ENCODE peak calls at places on chromosomes 1 and 21, in four cellular contexts. W is prostate gland, T is GM23338, U is endothelial cell of umbilical vein. S is an unnamed sample.

GRCh38 chr1:218557731-218558130 is 212.6 kb downstream of the TGFB2 start:
- DNase-seq in W (no peak), T (peak), U (peak), S (no peak)

GRCh38 chr21:34743831-34744230 is 75.0 kb downstream of the CLIC6 start:
- DNase-seq in W (peak), T (no peak), U (no peak), S (peak)

GRCh38 chr1:54347955-54348699 is 58.1 kb downstream of the SSBP3 start:
- DNase-seq in W (peak), T (no peak), U (no peak), S (no peak)

GRCh38 chr1:29392486-29393450 is 156.4 kb downstream of the PTPRU start:
- DNase-seq in W (no peak), T (no peak), U (no peak), S (no peak)

GRCh38 chr1:15151377-15151806 is 2.2 kb upstream of the TMEM51 start:
- DNase-seq in W (no peak), T (no peak), U (no peak), S (no peak)

GRCh38 chr1:66618390-66618789 is 84.4 kb downstream of the SGIP1 start:
- DNase-seq in W (no peak), T (no peak), U (no peak), S (no peak)

GRCh38 chr1:33713058-33713877 is 150.6 kb upstream of the HMGB4 start:
- DNase-seq in W (no peak), T (no peak), U (no peak), S (peak)

GRCh38 chr1:33339413-33339812 is 18.5 kb upstream of the A3GALT2 start:
- DNase-seq in W (no peak), T (no peak), U (no peak), S (no peak)

GRCh38 chr1:17290553-17290952 is 17.4 kb upstream of the PADI4 start:
- DNase-seq in W (no peak), T (no peak), U (no peak), S (no peak)

GRCh38 chr1:194829492-194829891 is 1643.1 kb upstream of the B3GALT2 start:
- DNase-seq in W (no peak), T (no peak), U (no peak), S (no peak)

GRCh38 chr1:83857108-83857507 is 141.8 kb downstream of the TTLL7 start:
- DNase-seq in W (no peak), T (peak), U (peak), S (no peak)

GRCh38 chr1:167431261-167431908 is 86.9 kb downstream of the CD247 start:
- DNase-seq in W (no peak), T (peak), U (no peak), S (no peak)

GRCh38 chr21:42593007-42593814 is 60.2 kb upstream of the PDE9A start:
- DNase-seq in W (peak), T (peak), U (peak), S (no peak)

GRCh38 chr1:197783510-197783948 is 8.2 kb upstream of the DENND1B start:
- DNase-seq in W (peak), T (no peak), U (peak), S (no peak)

GRCh38 chr1:186076006-186076405 is 299.0 kb downstream of the TPR start:
- DNase-seq in W (no peak), T (no peak), U (no peak), S (no peak)

GRCh38 chr1:41618871-41619270 is 134.4 kb upstream of the EDN2 start:
- DNase-seq in W (no peak), T (no peak), U (no peak), S (no peak)

GRCh38 chr1:15523104-15523921 is 702 bp downstream of the CASP9 start:
- DNase-seq in W (no peak), T (no peak), U (no peak), S (no peak)

DNA sequence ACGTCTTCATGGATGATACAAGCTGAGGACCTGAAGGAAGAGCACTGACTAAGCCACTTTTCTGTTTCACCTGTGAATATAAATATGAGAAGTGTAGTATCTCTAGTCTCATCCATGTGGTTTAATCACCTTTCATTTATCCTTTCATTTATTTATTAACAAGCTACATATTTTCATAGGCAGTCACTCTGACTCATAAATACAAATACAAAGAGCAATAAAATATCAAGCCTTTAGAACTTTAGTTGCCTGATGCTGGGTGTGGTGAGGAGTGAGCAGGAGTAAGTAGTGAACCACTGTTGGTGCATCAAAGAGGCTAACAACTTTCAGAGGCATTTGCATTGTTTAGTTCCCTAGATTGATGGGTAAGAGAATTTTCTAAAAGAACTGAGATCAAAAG is 269.0 kb upstream of the C1orf87 start:
- DNase-seq in W (no peak), T (no peak), U (no peak), S (no peak)
- H3K27ac ChIP-seq in W (no peak), T (no peak), U (no peak), S (no peak)

GRCh38 chr1:87826639-87827345 is 498.1 kb downstream of the LMO4 start:
- DNase-seq in W (no peak), T (no peak), U (peak), S (peak)
- TF ChIP-seq POLR2AphosphoS5 in W (no peak), T (no peak), U (no peak), S (no peak)

GRCh38 chr1:56564615-56565014 is 14.7 kb downstream of the PLPP3 start:
- DNase-seq in W (no peak), T (peak), U (no peak), S (no peak)
- H3K27ac ChIP-seq in W (no peak), T (peak), U (no peak), S (no peak)

GRCh38 chr1:221439734-221440436 is 302.0 kb downstream of the DUSP10 start:
- DNase-seq in W (no peak), T (no peak), U (peak), S (no peak)
- TF ChIP-seq POLR2AphosphoS5 in W (no peak), T (no peak), U (peak), S (no peak)

GRCh38 chr21:38459490-38459889 is 38.8 kb downstream of the ERG start:
- DNase-seq in W (no peak), T (no peak), U (no peak), S (no peak)
- H3K27ac ChIP-seq in W (no peak), T (no peak), U (peak), S (no peak)

GRCh38 chr21:38088916-38089762 is 167.7 kb upstream of the KCNJ15 start:
- DNase-seq in W (no peak), T (no peak), U (no peak), S (no peak)
- TF ChIP-seq POLR2AphosphoS5 in W (no peak), T (no peak), U (no peak), S (no peak)

GRCh38 chr1:160352555-160352954 is 9.4 kb downstream of the NCSTN start:
- DNase-seq in W (no peak), T (no peak), U (no peak), S (no peak)

GRCh38 chr1:160342953-160343869 is at the start of the genes COPA and NCSTN:
- DNase-seq in W (peak), T (peak), U (peak), S (peak)

GRCh38 chr1:160342520-160342919 is 530 bp downstream of the COPA start:
- DNase-seq in W (no peak), T (no peak), U (peak), S (no peak)

GRCh38 chr1:160351629-160352028 is 8.4 kb downstream of the NCSTN start:
- DNase-seq in W (no peak), T (no peak), U (no peak), S (no peak)

DNA sequence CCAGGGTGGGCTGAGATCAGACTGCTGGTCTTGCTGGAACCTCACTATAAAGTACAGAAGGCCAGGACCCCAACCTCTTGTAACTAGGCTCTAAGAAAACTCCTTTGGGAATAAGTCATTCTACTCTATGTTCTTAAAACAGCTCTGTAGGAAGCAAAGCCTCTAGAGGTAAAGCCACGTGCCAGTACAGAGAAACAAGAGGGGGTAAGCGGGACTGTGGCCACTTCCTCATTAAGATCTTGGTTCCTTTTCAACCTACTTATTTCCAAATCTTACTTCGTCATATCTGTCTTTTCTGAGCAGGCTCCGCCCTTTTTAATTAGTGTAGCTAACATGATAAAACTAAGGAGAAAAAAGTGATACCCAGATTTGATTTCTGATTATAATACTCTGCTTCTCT is 3.8 kb downstream of the NCSTN start:
- DNase-seq in W (no peak), T (no peak), U (no peak), S (no peak)
- H3K27ac ChIP-seq in W (no peak), T (no peak), U (no peak), S (no peak)